ENCODE peak calls at places on chromosomes 5 and 9, in five cellular contexts. U is PC-3, K is endothelial cell of umbilical vein, Y is mammary epithelial cell, S is HepG2. P is an unnamed sample.

GRCh38 chr9:118991366-118992285 is 377.6 kb downstream of the BRINP1 start:
- DNase-seq in U (no peak), K (no peak), Y (peak; percentile 18), S (no peak), P (no peak)

GRCh38 chr5:111618644-111619271 is 106.4 kb upstream of the STARD4 start:
- DNase-seq in U (peak; percentile 73), K (no peak), Y (peak; percentile 72), S (no peak), P (no peak)

GRCh38 chr5:10111575-10111974 is 138.1 kb downstream of the ATPSCKMT start:
- DNase-seq in U (peak; percentile 92), K (no peak), Y (peak; percentile 33), S (peak; percentile 18), P (peak; percentile 78)

GRCh38 chr5:106392766-106393165 is 1278.0 kb downstream of the EFNA5 start:
- DNase-seq in U (peak; percentile 77), K (no peak), Y (peak; percentile 41), S (no peak), P (no peak)

GRCh38 chr5:143653256-143653655 is 158.7 kb upstream of the HMHB1 start:
- DNase-seq in U (peak; percentile 26), K (no peak), Y (peak; percentile 83), S (no peak), P (no peak)

GRCh38 chr9:78131969-78132687 is 100.5 kb upstream of the GNAQ start:
- DNase-seq in U (peak; percentile 2), K (peak; percentile 47), Y (peak; percentile 49), S (no peak), P (peak; percentile 39)

GRCh38 chr9:33164138-33164809 is 2.9 kb downstream of the B4GALT1 start:
- DNase-seq in U (no peak), K (no peak), Y (no peak), S (no peak), P (no peak)

GRCh38 chr5:2767089-2767488 is 15.6 kb upstream of the IRX2 start:
- DNase-seq in U (no peak), K (no peak), Y (no peak), S (no peak), P (no peak)

GRCh38 chr5:82717734-82718133 is 359.5 kb downstream of the TMEM167A start:
- DNase-seq in U (no peak), K (no peak), Y (no peak), S (no peak), P (no peak)

GRCh38 chr5:14864181-14864812 is 7.3 kb downstream of the ANKH start:
- DNase-seq in U (peak; percentile 84), K (no peak), Y (no peak), S (no peak), P (no peak)

GRCh38 chr9:134886413-134886913 is 5.9 kb downstream of the FCN2 start:
- DNase-seq in U (no peak), K (no peak), Y (no peak), S (no peak), P (no peak)

GRCh38 chr9:113921366-113921765 is 45.3 kb downstream of the ZNF618 start:
- DNase-seq in U (no peak), K (no peak), Y (no peak), S (no peak), P (no peak)

GRCh38 chr9:98256632-98257218 is 1.3 kb upstream of the TBC1D2 start:
- DNase-seq in U (no peak), K (no peak), Y (no peak), S (no peak), P (no peak)

GRCh38 chr5:74638776-74639537 is 1.6 kb downstream of the ENC1 start:
- DNase-seq in U (peak; percentile 64), K (peak; percentile 65), Y (no peak), S (no peak), P (peak; percentile 62)

GRCh38 chr9:77022783-77023440 is 3.5 kb downstream of the FOXB2 start:
- DNase-seq in U (no peak), K (no peak), Y (no peak), S (no peak), P (no peak)

GRCh38 chr9:86300701-86301100 is 18.4 kb upstream of the ISCA1 start:
- DNase-seq in U (no peak), K (no peak), Y (no peak), S (no peak), P (no peak)

GRCh38 chr5:180620014-180620413 is 28.7 kb upstream of the SCGB3A1 start:
- DNase-seq in U (no peak), K (no peak), Y (no peak), S (no peak), P (no peak)

GRCh38 chr5:61257421-61257820 is 74.6 kb upstream of the ZSWIM6 start:
- DNase-seq in U (peak; percentile 11), K (no peak), Y (no peak), S (no peak), P (no peak)

GRCh38 chr9:24832307-24832706 is 286.6 kb upstream of the IZUMO3 start:
- DNase-seq in U (peak; percentile 32), K (no peak), Y (no peak), S (peak; percentile 3), P (peak; percentile 1)

GRCh38 chr5:168433982-168434381 is 52.3 kb upstream of the RARS1 start:
- DNase-seq in U (no peak), K (no peak), Y (no peak), S (no peak), P (no peak)

GRCh38 chr9:135456436-135457104 is 23.0 kb upstream of the PPP1R26 start:
- DNase-seq in U (no peak), K (no peak), Y (no peak), S (no peak), P (no peak)

GRCh38 chr5:83516361-83516760 is 44.8 kb downstream of the VCAN start:
- DNase-seq in U (no peak), K (no peak), Y (no peak), S (no peak), P (no peak)

GRCh38 chr9:125659954-125660353 is 47.1 kb downstream of the MAPKAP1 start:
- DNase-seq in U (peak; percentile 1), K (peak; percentile 62), Y (peak; percentile 71), S (no peak), P (peak; percentile 78)

DNA sequence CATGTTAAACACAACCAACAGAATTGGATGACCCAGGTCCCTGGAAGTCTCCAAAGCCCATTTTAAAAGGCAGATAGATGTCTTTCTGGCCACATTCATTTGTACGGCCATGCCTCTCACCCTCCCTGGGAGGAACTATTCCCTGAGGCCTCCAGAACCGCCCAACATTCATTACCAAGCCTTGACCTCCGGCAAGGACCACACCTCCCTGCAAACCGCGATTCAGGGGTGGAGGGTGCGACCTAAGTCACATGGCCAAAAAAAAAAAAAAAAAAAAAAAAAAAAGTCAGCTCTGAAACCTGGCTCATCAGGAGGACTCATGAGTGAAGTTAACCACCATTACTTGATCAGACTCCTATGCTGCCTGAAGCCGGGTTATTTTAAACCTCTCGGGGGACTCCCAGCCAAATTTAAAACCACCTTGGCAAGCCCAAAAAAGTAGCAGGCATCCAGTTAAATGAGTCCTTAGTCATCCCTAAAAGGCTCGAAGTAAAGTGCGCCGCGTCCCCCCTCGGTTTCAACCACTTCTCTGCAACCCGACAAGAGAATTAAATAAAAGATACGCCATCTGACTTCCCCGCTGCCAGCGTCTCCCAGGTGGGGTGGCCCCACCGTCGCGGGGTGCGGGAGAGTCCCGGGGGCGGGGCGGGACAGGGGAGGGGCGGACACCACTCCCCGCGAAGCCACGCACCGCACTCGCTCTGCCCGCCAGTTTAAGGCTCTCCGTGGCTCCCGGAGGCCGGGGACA is 2.4 kb downstream of the KLF9 start:
- DNase-seq in U (no peak), K (peak; percentile 69), Y (peak; percentile 84), S (peak; percentile 81), P (peak; percentile 78)
- H3K9ac ChIP-seq in U (no peak overlapping the region), K (peak overlapping the region; percentile 93), Y (peak overlapping the region; percentile 89), S (peak overlapping the region; percentile 89), P (peak overlapping the region; percentile 100)

DNA sequence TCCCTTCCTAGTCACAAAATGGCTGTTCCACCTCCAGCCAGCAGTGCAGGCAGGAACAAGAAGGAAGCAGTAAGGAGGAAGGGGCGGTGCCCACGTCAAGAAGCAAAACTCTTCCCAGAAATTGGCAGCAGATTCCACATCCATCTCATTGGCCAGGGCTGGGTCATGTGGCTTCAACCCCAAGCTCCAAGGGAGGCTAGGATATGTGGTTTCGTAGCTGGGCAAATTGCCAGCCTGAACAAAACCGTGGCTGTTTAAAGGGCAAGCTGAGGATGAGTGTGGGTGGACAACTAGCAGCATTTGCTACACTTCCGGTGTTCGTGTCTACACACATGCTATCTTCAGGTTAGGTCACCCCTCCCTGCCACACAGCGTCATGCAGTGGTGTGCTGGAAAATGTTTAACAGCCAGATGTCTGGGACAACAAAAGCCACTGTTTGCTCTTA is 92.1 kb upstream of the MAP1B start:
- DNase-seq in U (peak; percentile 45), K (no peak), Y (peak; percentile 93), S (peak; percentile 24), P (no peak)
- H3K4me3 ChIP-seq in U (no peak overlapping the region), K (no peak overlapping the region), Y (no peak overlapping the region), S (peak overlapping the region; percentile 35), P (no peak overlapping the region)

GRCh38 chr5:173329370-173330150 is 1.3 kb upstream of the STC2 start:
- DNase-seq in U (peak; percentile 82), K (no peak), Y (no peak), S (peak; percentile 72), P (peak; percentile 78)
- H3K4me1 ChIP-seq in U (peaks cover 53% of the 10 kb centered on the region), K (peaks cover 39% of the 10 kb centered on the region), Y (peaks cover 36% of the 10 kb centered on the region), S (peaks cover 42% of the 10 kb centered on the region), P (peaks cover 29% of the 10 kb centered on the region)

DNA sequence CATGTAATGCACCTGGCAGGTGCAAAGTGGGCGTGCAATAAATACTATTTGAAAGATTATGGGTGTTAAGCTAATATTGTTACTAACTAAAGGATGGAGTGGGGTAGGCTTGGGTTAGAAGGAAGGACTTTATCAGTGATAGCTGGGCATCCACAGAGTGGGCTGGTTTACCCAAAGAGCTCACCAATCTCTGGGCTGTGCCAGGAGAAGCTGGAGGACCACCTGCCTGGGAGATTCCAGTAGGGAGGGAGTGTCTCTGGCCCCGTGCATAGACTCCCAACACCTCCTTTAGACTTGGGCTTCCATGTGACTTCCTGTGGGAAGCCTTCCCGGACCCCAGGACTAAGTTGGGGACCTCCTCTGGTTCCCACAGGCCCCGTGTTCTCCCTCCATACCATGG is 5.6 kb upstream of the URM1 start:
- DNase-seq in U (no peak), K (no peak), Y (no peak), S (no peak), P (no peak)
- H3K9ac ChIP-seq in U (no peak overlapping the region), K (no peak overlapping the region), Y (no peak overlapping the region), S (peak overlapping the region; percentile 59), P (peak overlapping the region; percentile 70)

DNA sequence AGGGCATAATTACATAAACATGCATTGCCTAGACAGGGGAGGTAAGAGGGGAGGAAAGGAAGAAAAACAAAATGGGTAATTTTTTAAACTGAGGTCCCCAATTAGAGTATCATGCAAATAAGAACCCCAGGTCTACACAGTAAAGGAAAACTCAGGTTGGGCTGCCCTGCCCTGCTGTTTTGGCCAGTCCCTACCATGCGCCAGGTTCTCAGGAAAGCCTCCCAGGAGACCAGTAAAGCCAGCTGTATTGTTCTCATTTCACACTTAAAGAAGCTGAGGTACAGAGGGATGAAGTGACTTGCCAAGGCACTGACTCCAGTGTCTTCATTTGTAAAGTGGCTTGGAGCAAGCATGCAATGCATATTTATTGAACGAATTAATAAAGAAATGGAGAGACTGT is 55.7 kb upstream of the HRH2 start:
- DNase-seq in U (no peak), K (no peak), Y (no peak), S (no peak), P (no peak)
- H3K4me3 ChIP-seq in U (no peak overlapping the region), K (no peak overlapping the region), Y (no peak overlapping the region), S (no peak overlapping the region), P (no peak overlapping the region)

DNA sequence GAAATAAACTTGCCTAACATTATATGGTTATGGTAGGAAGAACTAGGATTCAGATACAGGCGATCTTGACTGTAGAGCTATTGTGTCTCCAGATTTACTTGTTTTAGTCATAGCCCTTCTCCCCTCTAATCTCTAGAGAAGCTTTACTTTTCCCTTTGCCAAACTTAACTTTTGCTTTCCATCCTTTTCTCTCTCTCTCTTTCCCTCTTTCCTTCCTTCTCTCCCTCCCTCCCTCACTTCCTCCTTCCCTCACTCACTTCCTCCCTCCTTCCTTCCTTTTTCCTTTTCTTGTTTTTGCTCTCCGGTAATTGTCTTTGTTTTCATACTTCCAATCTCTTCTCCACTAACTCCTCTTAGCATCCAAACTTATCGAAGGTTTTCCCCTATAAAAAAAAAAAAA is 10.4 kb downstream of the UBE2D2 start:
- DNase-seq in U (no peak), K (no peak), Y (no peak), S (no peak), P (no peak)
- H3K4me1 ChIP-seq in U (no peaks in the 10 kb centered on the region), K (peaks cover 11% of the 10 kb centered on the region), Y (no peaks in the 10 kb centered on the region), S (peaks cover 44% of the 10 kb centered on the region), P (peaks cover 20% of the 10 kb centered on the region)